ENCODE peak calls at places on chromosomes 11 and 22, in six cellular contexts. One of them, this sample, is unnamed.

GRCh38 chr22:39671936-39672335 is 101.4 kb downstream of the CACNA1I start:
- DNase-seq in GM12878: no peak
- DNase-seq in endothelial cell of umbilical vein: no peak
- DNase-seq in K562: no peak
- DNase-seq in A549: no peak
- DNase-seq in HepG2: no peak
- DNase-seq in this sample: no peak

GRCh38 chr11:19598456-19598855 is 114.2 kb upstream of the NAV2 start:
- DNase-seq in A549: no peak
- DNase-seq in K562: no peak
- DNase-seq in GM12878: no peak
- DNase-seq in HepG2: no peak
- DNase-seq in endothelial cell of umbilical vein: no peak
- DNase-seq in this sample: no peak

GRCh38 chr22:47290706-47291430 is 528.4 kb downstream of the TBC1D22A start:
- DNase-seq in HepG2: no peak
- DNase-seq in GM12878: no peak
- DNase-seq in A549: no peak
- DNase-seq in endothelial cell of umbilical vein: no peak
- DNase-seq in K562: no peak
- DNase-seq in this sample: no peak

GRCh38 chr11:16606784-16607674 is 131.4 kb upstream of the C11orf58 start:
- DNase-seq in A549: no peak
- DNase-seq in K562: peak; percentile 47
- DNase-seq in GM12878: no peak
- DNase-seq in HepG2: no peak
- DNase-seq in endothelial cell of umbilical vein: no peak
- DNase-seq in this sample: no peak

GRCh38 chr11:125138966-125139365 is 25.6 kb upstream of the PKNOX2 start:
- DNase-seq in GM12878: no peak
- DNase-seq in K562: no peak
- DNase-seq in endothelial cell of umbilical vein: no peak
- DNase-seq in A549: no peak
- DNase-seq in HepG2: no peak
- DNase-seq in this sample: no peak

GRCh38 chr11:5689551-5689983 is at the start of gene TRIM22:
- DNase-seq in endothelial cell of umbilical vein: peak; percentile 86
- DNase-seq in K562: no peak
- DNase-seq in HepG2: no peak
- DNase-seq in GM12878: peak; percentile 92
- DNase-seq in A549: no peak
- DNase-seq in this sample: peak; percentile 86

GRCh38 chr11:2725367-2726300 is 25.8 kb upstream of the KCNQ1OT1 start:
- DNase-seq in K562: peak; percentile 49
- DNase-seq in A549: no peak
- DNase-seq in GM12878: no peak
- DNase-seq in HepG2: peak; percentile 79
- DNase-seq in endothelial cell of umbilical vein: no peak
- DNase-seq in this sample: no peak

GRCh38 chr11:68020575-68020974 is 9.9 kb upstream of the NDUFS8 start:
- DNase-seq in GM12878: no peak
- DNase-seq in HepG2: no peak
- DNase-seq in K562: no peak
- DNase-seq in A549: peak; percentile 70
- DNase-seq in endothelial cell of umbilical vein: peak; percentile 28
- DNase-seq in this sample: peak; percentile 63

GRCh38 chr11:132300283-132300682 is 929.9 kb downstream of the NTM start:
- DNase-seq in GM12878: no peak
- DNase-seq in A549: no peak
- DNase-seq in HepG2: no peak
- DNase-seq in K562: no peak
- DNase-seq in endothelial cell of umbilical vein: no peak
- DNase-seq in this sample: peak; percentile 21

GRCh38 chr11:20011294-20011951 is 148.9 kb downstream of the DBX1 start:
- DNase-seq in GM12878: no peak
- DNase-seq in A549: no peak
- DNase-seq in HepG2: peak; percentile 66
- DNase-seq in endothelial cell of umbilical vein: no peak
- DNase-seq in K562: no peak
- DNase-seq in this sample: no peak

GRCh38 chr22:39416319-39416718 is 16.7 kb downstream of the TAB1 start:
- DNase-seq in A549: no peak
- DNase-seq in HepG2: no peak
- DNase-seq in endothelial cell of umbilical vein: peak; percentile 20
- DNase-seq in K562: no peak
- DNase-seq in GM12878: no peak
- DNase-seq in this sample: no peak

GRCh38 chr11:47724041-47724729 is 9.0 kb upstream of the AGBL2 start:
- DNase-seq in HepG2: peak; percentile 98
- DNase-seq in endothelial cell of umbilical vein: no peak
- DNase-seq in A549: no peak
- DNase-seq in GM12878: no peak
- DNase-seq in K562: no peak
- DNase-seq in this sample: peak; percentile 85

GRCh38 chr22:41028841-41029240 is 63.6 kb upstream of the EP300 start:
- DNase-seq in A549: no peak
- DNase-seq in K562: no peak
- DNase-seq in endothelial cell of umbilical vein: no peak
- DNase-seq in HepG2: peak; percentile 64
- DNase-seq in GM12878: no peak
- DNase-seq in this sample: peak; percentile 78

GRCh38 chr11:19633276-19633675 is 79.4 kb upstream of the NAV2 start:
- DNase-seq in GM12878: no peak
- DNase-seq in K562: no peak
- DNase-seq in A549: no peak
- DNase-seq in HepG2: no peak
- DNase-seq in endothelial cell of umbilical vein: no peak
- DNase-seq in this sample: no peak

GRCh38 chr11:117281159-117281558 is 10.0 kb upstream of the BACE1-AS start:
- DNase-seq in K562: no peak
- DNase-seq in A549: no peak
- DNase-seq in GM12878: no peak
- DNase-seq in endothelial cell of umbilical vein: peak; percentile 90
- DNase-seq in HepG2: no peak
- DNase-seq in this sample: no peak

GRCh38 chr22:47201186-47201995 is 438.9 kb downstream of the TBC1D22A start:
- DNase-seq in endothelial cell of umbilical vein: no peak
- DNase-seq in K562: no peak
- DNase-seq in A549: no peak
- DNase-seq in HepG2: no peak
- DNase-seq in GM12878: no peak
- DNase-seq in this sample: no peak

GRCh38 chr11:1553808-1554594 is 18.1 kb downstream of the DUSP8 start:
- DNase-seq in A549: no peak
- DNase-seq in HepG2: no peak
- DNase-seq in GM12878: no peak
- DNase-seq in K562: no peak
- DNase-seq in endothelial cell of umbilical vein: no peak
- DNase-seq in this sample: no peak

DNA sequence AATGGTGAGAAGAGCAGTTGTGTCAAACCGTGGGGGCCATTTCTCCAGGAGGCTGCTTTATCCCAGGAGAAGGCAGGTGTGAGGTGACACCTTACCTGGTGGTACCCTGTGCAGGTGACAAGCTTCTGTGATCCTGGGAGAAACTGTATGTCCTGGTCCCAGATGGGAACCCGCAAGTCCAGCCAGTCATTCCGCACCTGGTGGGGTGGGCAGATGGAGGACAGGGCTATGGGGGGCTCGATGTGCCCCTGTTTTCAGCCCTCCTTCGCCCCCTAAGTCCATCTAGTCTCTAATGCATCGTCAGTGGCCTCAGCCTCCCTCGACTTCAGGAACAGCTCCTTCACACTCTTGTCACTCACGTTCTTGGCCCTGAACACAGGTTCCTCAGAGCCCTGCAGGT is 2.7 kb upstream of the TEX54 start:
- DNase-seq in K562: no peak
- DNase-seq in endothelial cell of umbilical vein: no peak
- DNase-seq in HepG2: no peak
- DNase-seq in A549: no peak
- DNase-seq in GM12878: no peak
- DNase-seq in this sample: no peak
- TF ChIP-seq MYC in K562: no peak
- TF ChIP-seq MYC in endothelial cell of umbilical vein: no peak
- TF ChIP-seq MYC in HepG2: no peak
- TF ChIP-seq MYC in A549: no peak
- TF ChIP-seq MYC in GM12878: no peak
- TF ChIP-seq MYC in this sample: no peak

GRCh38 chr11:69238562-69239319 is 55.2 kb upstream of the MYEOV start:
- DNase-seq in K562: no peak
- DNase-seq in endothelial cell of umbilical vein: no peak
- DNase-seq in HepG2: no peak
- DNase-seq in GM12878: no peak
- DNase-seq in A549: no peak
- DNase-seq in this sample: no peak

GRCh38 chr11:69241844-69242582 is 51.9 kb upstream of the MYEOV start:
- DNase-seq in A549: no peak
- DNase-seq in HepG2: no peak
- DNase-seq in endothelial cell of umbilical vein: peak; percentile 39
- DNase-seq in GM12878: no peak
- DNase-seq in K562: no peak
- DNase-seq in this sample: peak; percentile 30

GRCh38 chr11:69239320-69240040 is 54.5 kb upstream of the MYEOV start:
- DNase-seq in endothelial cell of umbilical vein: no peak
- DNase-seq in A549: no peak
- DNase-seq in K562: no peak
- DNase-seq in GM12878: no peak
- DNase-seq in HepG2: no peak
- DNase-seq in this sample: no peak

GRCh38 chr11:69241075-69241740 is 52.7 kb upstream of the MYEOV start:
- DNase-seq in GM12878: no peak
- DNase-seq in HepG2: no peak
- DNase-seq in A549: no peak
- DNase-seq in endothelial cell of umbilical vein: no peak
- DNase-seq in K562: no peak
- DNase-seq in this sample: no peak

DNA sequence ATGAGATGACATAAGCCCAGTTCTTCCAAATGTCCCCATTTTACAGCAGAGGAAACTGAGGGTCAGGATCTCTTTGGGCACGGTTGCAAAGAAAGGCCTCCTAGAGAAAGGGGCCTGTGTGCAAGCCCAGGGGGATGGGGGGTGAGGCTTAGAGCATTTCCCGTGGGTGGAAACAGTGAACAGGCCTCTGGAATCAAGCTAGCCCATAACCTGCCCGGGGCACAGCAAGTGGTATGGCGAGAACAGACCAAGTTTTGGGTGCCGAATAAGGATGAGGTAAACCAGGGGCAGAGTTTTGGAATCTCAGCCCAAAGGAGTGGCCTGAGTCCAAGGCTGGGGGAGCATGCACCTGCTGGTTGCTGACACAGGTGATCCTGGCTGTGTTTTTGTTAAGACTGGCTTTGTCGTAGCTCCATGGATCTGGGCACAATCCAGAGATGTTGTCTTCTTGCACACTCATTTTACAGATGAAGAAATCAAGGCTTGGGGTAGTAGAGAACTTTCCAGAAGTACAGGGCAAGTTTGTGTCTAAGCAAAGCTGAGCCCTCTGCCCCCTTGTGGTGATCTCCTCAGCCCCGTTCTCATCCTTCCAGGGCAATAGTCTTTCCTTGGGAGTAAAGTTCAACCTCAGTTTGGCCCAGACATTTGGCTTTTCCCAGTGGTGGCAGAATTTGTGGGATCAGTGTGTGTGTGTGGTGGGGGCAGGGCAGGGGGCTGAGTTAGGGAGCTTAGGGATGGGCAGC is 53.5 kb upstream of the MYEOV start:
- DNase-seq in HepG2: no peak
- DNase-seq in GM12878: no peak
- DNase-seq in endothelial cell of umbilical vein: no peak
- DNase-seq in K562: no peak
- DNase-seq in A549: no peak
- DNase-seq in this sample: peak; percentile 11
- TF ChIP-seq CTCF in HepG2: peak; percentile 39
- TF ChIP-seq CTCF in GM12878: no peak
- TF ChIP-seq CTCF in endothelial cell of umbilical vein: peak; percentile 34
- TF ChIP-seq CTCF in K562: peak; percentile 52
- TF ChIP-seq CTCF in A549: peak; percentile 41
- TF ChIP-seq CTCF in this sample: peak; percentile 41

DNA sequence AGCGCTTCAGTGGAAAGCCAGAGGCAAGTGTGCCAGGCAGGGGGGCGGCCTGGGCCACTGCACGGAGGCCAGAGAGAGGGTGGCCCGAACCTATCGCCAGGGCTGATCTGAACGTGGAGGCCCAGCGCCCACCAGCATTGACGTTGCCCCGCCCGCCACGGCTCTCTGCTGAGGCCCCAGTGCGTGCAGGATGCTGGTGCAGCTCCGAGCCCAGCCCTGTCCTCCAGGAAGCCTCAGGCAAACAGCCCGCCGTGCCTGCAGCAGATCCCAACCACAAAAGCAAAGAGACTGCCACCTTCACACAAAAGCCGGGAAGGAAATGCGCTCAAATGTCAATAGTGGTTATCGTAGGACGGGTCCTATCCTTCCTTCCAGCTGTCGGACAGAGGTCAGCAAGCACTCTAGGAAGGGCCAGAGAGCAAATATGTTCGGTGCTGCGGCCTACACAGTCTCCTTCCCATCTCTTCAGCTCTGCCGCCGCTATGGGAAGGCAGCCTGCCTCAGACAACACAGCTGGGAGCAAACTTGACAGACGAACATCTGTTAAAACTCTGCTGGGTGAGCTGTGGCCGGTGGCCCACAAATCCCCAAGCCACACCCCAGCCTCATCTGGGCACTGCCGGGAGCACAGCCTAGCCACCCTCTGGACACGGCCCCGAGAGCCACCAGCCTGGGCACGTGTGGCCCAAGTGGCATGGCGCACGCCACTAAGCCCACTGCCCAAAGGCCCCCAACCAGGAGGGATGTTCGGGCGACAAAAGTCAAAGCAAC is 146.2 kb downstream of the CRYBB2 start:
- DNase-seq in GM12878: no peak
- DNase-seq in endothelial cell of umbilical vein: peak; percentile 26
- DNase-seq in HepG2: no peak
- DNase-seq in K562: no peak
- DNase-seq in A549: no peak
- DNase-seq in this sample: no peak
- TF ChIP-seq MAX in GM12878: no peak
- TF ChIP-seq MAX in endothelial cell of umbilical vein: no peak
- TF ChIP-seq MAX in HepG2: no peak
- TF ChIP-seq MAX in K562: no peak
- TF ChIP-seq MAX in A549: no peak
- TF ChIP-seq MAX in this sample: no peak

GRCh38 chr11:80194016-80194415 is 753.2 kb upstream of the TENM4 start:
- DNase-seq in HepG2: no peak
- DNase-seq in GM12878: no peak
- DNase-seq in endothelial cell of umbilical vein: no peak
- DNase-seq in K562: no peak
- DNase-seq in A549: no peak
- DNase-seq in this sample: no peak

GRCh38 chr11:80197155-80197554 is 756.3 kb upstream of the TENM4 start:
- DNase-seq in HepG2: no peak
- DNase-seq in A549: no peak
- DNase-seq in endothelial cell of umbilical vein: no peak
- DNase-seq in GM12878: no peak
- DNase-seq in K562: no peak
- DNase-seq in this sample: no peak

DNA sequence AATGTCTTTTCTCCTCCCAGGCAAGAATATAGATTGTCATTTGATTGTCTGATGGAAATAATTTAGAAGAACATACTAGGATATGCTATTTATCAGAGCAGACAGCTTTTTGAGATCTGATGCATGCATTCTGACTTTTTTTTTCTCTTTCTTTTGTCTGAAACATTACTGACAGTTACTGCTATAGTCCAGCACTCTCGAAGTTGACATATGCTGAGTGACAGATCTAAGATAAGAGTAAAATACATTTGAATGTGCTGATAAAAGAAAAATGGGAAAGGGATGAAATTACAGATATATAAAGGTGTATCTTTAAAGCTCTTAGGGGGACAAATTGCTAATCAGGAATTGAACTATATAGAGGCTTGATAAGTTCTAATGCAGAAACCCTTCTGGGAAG is 753.8 kb upstream of the TENM4 start:
- DNase-seq in GM12878: no peak
- DNase-seq in endothelial cell of umbilical vein: no peak
- DNase-seq in A549: no peak
- DNase-seq in K562: no peak
- DNase-seq in HepG2: no peak
- DNase-seq in this sample: no peak
- TF ChIP-seq MYC in GM12878: no peak
- TF ChIP-seq MYC in endothelial cell of umbilical vein: no peak
- TF ChIP-seq MYC in A549: no peak
- TF ChIP-seq MYC in K562: no peak
- TF ChIP-seq MYC in HepG2: no peak
- TF ChIP-seq MYC in this sample: no peak

This sample was measured in NB4.